ENCODE peak calls at places on chromosomes 12 and 14, in four cellular contexts. S is HS-5, X is A549, I is RWPE1. Z is an unnamed sample.

GRCh38 chr12:91222746-91223145 is 40.1 kb upstream of the DCN start:
- DNase-seq in S (peak), I (no peak), X (no peak), Z (no peak)

GRCh38 chr14:22547948-22548750 is 40.9 kb downstream of the DAD1 start:
- DNase-seq in S (no peak), X (no peak), I (no peak), Z (no peak)

GRCh38 chr14:69658664-69659261 is 47.4 kb downstream of the SUSD6 start:
- DNase-seq in I (peak), S (no peak), X (no peak), Z (no peak)

GRCh38 chr14:21263284-21264024 is 5.8 kb downstream of the HNRNPC start:
- DNase-seq in S (no peak), X (no peak), I (no peak), Z (peak)

GRCh38 chr14:20093442-20093841 is 17.1 kb upstream of the OR4K17 start:
- DNase-seq in I (no peak), S (peak), X (no peak), Z (no peak)

GRCh38 chr14:105059917-105060565 is 5.2 kb downstream of the GPR132 start:
- DNase-seq in I (no peak), X (no peak), S (no peak), Z (no peak)

GRCh38 chr14:21536395-21537087 is 10.4 kb upstream of the SALL2 start:
- DNase-seq in S (no peak), I (no peak), X (no peak), Z (no peak)

GRCh38 chr14:26255213-26255612 is 342.6 kb downstream of the NOVA1 start:
- DNase-seq in I (peak), X (peak), S (peak), Z (no peak)

GRCh38 chr12:107549786-107550480 is 135.7 kb upstream of the PWP1 start:
- DNase-seq in X (no peak), I (no peak), S (no peak), Z (no peak)

GRCh38 chr12:77888611-77889010 is 57.9 kb downstream of the NAV3 start:
- DNase-seq in X (peak), S (peak), I (peak), Z (peak)

GRCh38 chr12:113214938-113215400 is 6.3 kb upstream of the TPCN1 start:
- DNase-seq in X (peak), S (peak), I (peak), Z (peak)

GRCh38 chr12:108773798-108774788 is 42.8 kb upstream of the CORO1C start:
- DNase-seq in X (peak), S (no peak), I (peak), Z (peak)

GRCh38 chr14:103427485-103428443 is 42.5 kb downstream of the MARK3 start:
- DNase-seq in S (peak), X (peak), I (no peak), Z (peak)

GRCh38 chr12:54765652-54766051 is 88.7 kb upstream of the MUCL1 start:
- DNase-seq in S (no peak), X (no peak), I (no peak), Z (no peak)

GRCh38 chr14:51554953-51555352 is 96.8 kb upstream of the FRMD6 start:
- DNase-seq in S (peak), I (no peak), X (peak), Z (no peak)

GRCh38 chr12:128798543-128799341 is 25.0 kb downstream of the SLC15A4 start:
- DNase-seq in X (no peak), S (no peak), I (no peak), Z (no peak)